ENCODE peak calls at places on chromosomes 13 and 19, in four cellular contexts. I is testis, P is upper lobe of right lung, Q is uterus. F is an unnamed sample. For H3K27me3 and H3K36me3, the result is how much of the 10 kb centered on the place peaks cover.

GRCh38 chr13:49495783-49496762 is at the start of gene PHF11:
- DNase-seq in Q (peak), I (peak), P (peak), F (peak)

GRCh38 chr19:16328824-16329482 is 4.3 kb downstream of the KLF2 start:
- DNase-seq in P (no peak), I (peak), Q (no peak), F (no peak)

GRCh38 chr19:23075031-23075733 is 41.6 kb upstream of the ZNF730 start:
- DNase-seq in P (peak), Q (peak), I (peak), F (peak)

GRCh38 chr13:98581971-98582702 is 5.2 kb upstream of the STK24 start:
- DNase-seq in I (no peak), P (no peak), Q (no peak), F (no peak)

GRCh38 chr19:18789883-18790565 is 1.1 kb downstream of the COMP start:
- DNase-seq in I (no peak), Q (no peak), P (no peak), F (no peak)

GRCh38 chr19:8028951-8029491 is 23.5 kb upstream of the CCL25 start:
- DNase-seq in P (no peak), Q (no peak), I (no peak), F (no peak)

GRCh38 chr13:76610819-76611415 is 275.3 kb downstream of the KCTD12 start:
- DNase-seq in P (no peak), I (no peak), Q (no peak), F (no peak)

GRCh38 chr13:107466326-107466725 is 749.0 kb downstream of the LIG4 start:
- DNase-seq in Q (no peak), I (no peak), P (no peak), F (no peak)

GRCh38 chr19:17306285-17306714 is 628 bp downstream of the MRPL34 start:
- DNase-seq in P (no peak), Q (no peak), I (no peak), F (no peak)

GRCh38 chr13:99702687-99703319 is 201.5 kb downstream of the TM9SF2 start:
- DNase-seq in P (no peak), Q (no peak), I (no peak), F (no peak)

GRCh38 chr19:10135551-10136334 is 16.0 kb upstream of the EIF3G start:
- DNase-seq in Q (no peak), P (peak), I (no peak), F (no peak)

GRCh38 chr13:102688306-102688973 is 6.4 kb downstream of the METTL21C start:
- DNase-seq in I (no peak), P (no peak), Q (no peak), F (no peak)

GRCh38 chr13:61453121-61453520 is 37.5 kb upstream of the PCDH20 start:
- DNase-seq in I (no peak), P (no peak), Q (no peak), F (no peak)

GRCh38 chr13:97122381-97122996 is 99.6 kb upstream of the MBNL2 start:
- DNase-seq in I (no peak), P (no peak), Q (no peak), F (no peak)

GRCh38 chr19:46218160-46218559 is 11.4 kb upstream of the IGFL1 start:
- DNase-seq in I (peak), Q (no peak), P (no peak), F (no peak)
- H3K27me3 ChIP-seq in I (under half), Q (under half), P (under half), F (under half)

GRCh38 chr19:1713170-1713569 is 40.1 kb upstream of the ONECUT3 start:
- DNase-seq in P (no peak), I (no peak), Q (no peak), F (no peak)
- H3K27ac ChIP-seq in P (no peak), I (no peak), Q (no peak), F (no peak)

GRCh38 chr13:19663416-19663979 is 30.0 kb downstream of the MPHOSPH8 start:
- DNase-seq in P (no peak), I (no peak), Q (no peak), F (no peak)

GRCh38 chr13:19661561-19661960 is 28.1 kb downstream of the MPHOSPH8 start:
- DNase-seq in I (no peak), P (no peak), Q (no peak), F (no peak)

GRCh38 chr13:19661126-19661525 is 27.7 kb downstream of the MPHOSPH8 start:
- DNase-seq in Q (no peak), I (no peak), P (no peak), F (no peak)

GRCh38 chr13:19658192-19658591 is 24.7 kb downstream of the MPHOSPH8 start:
- DNase-seq in I (no peak), Q (no peak), P (no peak), F (no peak)

GRCh38 chr13:19658831-19659230 is 25.4 kb downstream of the MPHOSPH8 start:
- DNase-seq in I (no peak), P (no peak), Q (no peak), F (no peak)
- H3K36me3 ChIP-seq in I (under half), P (half or more), Q (under half), F (half or more)

DNA sequence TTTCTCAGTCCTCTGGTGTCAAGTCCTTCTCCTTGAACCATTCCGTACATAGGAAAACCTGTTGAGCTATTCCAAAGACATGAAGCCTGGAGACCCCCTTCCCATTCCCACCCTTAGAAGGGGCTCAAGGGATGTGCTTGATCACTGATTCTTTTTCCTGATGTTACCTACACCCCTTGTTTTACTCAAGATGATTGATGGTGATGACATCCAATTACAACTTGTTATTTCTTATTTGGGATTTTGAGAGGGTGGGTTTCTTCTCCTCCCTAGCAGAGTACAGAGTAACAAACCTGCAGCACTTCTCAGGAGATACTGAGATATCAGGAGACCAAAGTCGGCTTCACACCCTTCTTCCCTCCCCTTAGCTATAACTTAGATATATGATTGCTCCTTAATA is 6.7 kb upstream of the RPS19 start:
- DNase-seq in I (no peak), Q (no peak), P (no peak), F (no peak)
- H3K27me3 ChIP-seq in I (under half), Q (under half), P (under half), F (under half)

GRCh38 chr19:48169974-48170803 is at the start of the genes LIG1 and ZSWIM9:
- DNase-seq in Q (peak), I (peak), P (peak), F (peak)
- H3K27ac ChIP-seq in Q (peak), I (peak), P (peak), F (peak)

GRCh38 chr19:49662011-49662410 is 3.6 kb downstream of the IRF3 start:
- DNase-seq in P (no peak), Q (no peak), I (no peak), F (no peak)
- H3K36me3 ChIP-seq in P (half or more), Q (under half), I (under half), F (half or more)

DNA sequence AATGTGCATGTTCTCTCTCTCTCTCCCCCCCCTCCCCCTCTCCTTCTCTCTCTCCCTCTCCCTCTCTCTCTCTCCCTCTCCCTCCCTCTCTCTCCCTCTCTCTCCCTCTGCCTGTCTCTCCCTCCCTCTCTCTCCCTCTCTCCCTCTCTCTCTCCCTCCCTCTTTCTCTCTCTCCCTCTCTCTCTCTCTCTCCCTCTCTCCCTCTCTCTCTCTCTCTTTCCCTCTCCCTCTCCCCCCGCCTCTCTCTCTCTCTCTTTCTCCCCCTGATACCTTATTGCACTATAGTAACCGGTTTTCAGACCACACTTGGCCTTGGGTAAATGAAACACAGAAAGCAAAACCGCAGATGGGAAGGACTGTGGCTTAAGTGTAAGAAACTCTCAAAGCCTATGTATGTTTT is 34.7 kb upstream of the SPACA7 start:
- DNase-seq in Q (no peak), P (no peak), I (no peak), F (no peak)
- H3K27me3 ChIP-seq in Q (under half), P (under half), I (under half), F (under half)

DNA sequence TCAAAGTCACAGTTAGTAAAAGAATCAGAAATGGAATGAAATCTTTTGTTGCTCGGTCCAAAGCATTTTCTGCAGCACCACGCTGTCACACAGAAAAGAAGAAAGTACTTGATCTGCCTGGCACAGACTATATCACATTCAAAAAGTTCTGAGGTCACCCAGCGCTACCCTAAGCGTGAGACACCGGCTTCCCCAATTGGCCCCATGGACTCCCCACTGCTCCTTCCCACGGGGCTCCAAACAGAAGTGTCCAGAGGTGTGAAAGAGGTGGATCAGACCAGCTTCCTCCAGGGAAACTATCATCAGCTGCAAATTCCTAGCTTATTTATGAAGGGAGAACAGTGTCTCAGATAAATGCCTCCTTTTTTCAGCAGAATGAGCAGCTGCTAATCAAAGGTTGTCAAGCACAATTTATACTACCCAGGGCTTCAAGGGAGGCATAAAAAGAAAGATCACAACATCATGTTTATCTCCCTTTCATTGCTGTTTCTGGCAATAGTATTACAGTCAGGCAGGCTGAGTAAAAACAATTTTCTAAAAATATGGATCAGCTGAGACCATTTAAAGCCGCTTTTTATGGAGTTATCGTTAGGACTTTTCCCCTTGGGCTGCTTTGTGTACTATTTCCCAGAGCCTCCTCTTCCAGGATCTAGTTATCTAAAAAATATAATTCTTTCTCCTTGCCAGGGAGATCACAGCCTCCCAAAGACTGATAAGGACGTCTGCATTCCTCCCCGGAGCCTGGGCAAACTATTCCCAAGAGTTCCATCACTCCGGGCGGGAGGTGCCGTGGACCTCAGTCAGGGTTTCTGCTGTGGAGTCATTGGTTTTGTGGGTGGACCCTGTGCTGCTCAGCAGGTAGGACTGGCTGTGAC is 207.9 kb downstream of the LHFPL6 start:
- DNase-seq in I (peak), Q (no peak), P (no peak), F (no peak)
- H3K27ac ChIP-seq in I (peak), Q (peak), P (no peak), F (peak)

DNA sequence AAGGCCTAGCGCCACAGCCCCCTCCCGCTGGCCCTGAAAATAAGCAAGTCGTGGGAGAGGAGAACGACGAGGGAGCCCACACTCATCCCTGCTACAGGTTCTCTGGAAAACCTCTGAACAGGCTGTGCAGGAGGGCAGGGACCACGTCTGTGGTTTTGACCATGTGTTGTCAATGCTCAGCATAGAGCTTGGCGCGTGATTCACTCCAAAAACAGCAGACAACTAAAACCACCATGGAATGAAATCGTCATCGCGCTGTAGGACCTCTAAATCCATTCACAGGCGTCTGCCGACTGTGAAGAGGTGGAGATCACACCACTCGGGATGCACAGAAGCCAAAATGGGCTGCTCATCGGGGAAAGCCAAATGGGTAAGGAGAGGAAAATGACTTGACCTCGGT is 121.3 kb downstream of the COL4A1 start:
- DNase-seq in Q (no peak), P (peak), I (no peak), F (no peak)
- H3K36me3 ChIP-seq in Q (under half), P (half or more), I (under half), F (half or more)

GRCh38 chr13:80835902-80836301 is 495.0 kb upstream of the SPRY2 start:
- DNase-seq in Q (no peak), I (no peak), P (no peak), F (no peak)
- H3K27me3 ChIP-seq in Q (under half), I (under half), P (under half), F (under half)

F was measured in right atrium auricular region.